ENCODE peak calls at places on chromosomes 7 and 10, in five cellular contexts. R, C, E, G and X are unnamed samples.

GRCh38 chr10:52729259-52730104 is 43.1 kb downstream of the MBL2 start:
- DNase-seq in R (peak; percentile 68), C (no peak), E (no peak), G (no peak), X (peak; percentile 55)

GRCh38 chr7:133858311-133858710 is 268.8 kb upstream of the LRGUK start:
- DNase-seq in R (no peak), C (no peak), E (no peak), G (no peak), X (no peak)

GRCh38 chr10:100427374-100427773 is 35.4 kb upstream of the WNT8B start:
- DNase-seq in R (no peak), C (no peak), E (no peak), G (no peak), X (no peak)

GRCh38 chr7:80681272-80681885 is 42.9 kb downstream of the CD36 start:
- DNase-seq in R (peak; percentile 43), C (no peak), E (no peak), G (no peak), X (peak; percentile 32)

GRCh38 chr10:14532473-14533251 is 201.9 kb upstream of the FRMD4A start:
- DNase-seq in R (no peak), C (no peak), E (no peak), G (no peak), X (no peak)

GRCh38 chr10:6737758-6738463 is 157.8 kb upstream of the PRKCQ start:
- DNase-seq in R (no peak), C (no peak), E (no peak), G (no peak), X (no peak)

GRCh38 chr10:19817251-19818046 is 1.2 kb downstream of the PLXDC2 start:
- DNase-seq in R (no peak), C (no peak), E (peak; percentile 62), G (no peak), X (peak; percentile 24)

GRCh38 chr10:86443936-86444335 is 77.3 kb upstream of the GRID1 start:
- DNase-seq in R (no peak), C (no peak), E (no peak), G (no peak), X (no peak)

GRCh38 chr10:117246997-117247667 is 6.2 kb downstream of the SLC18A2 start:
- DNase-seq in R (peak; percentile 25), C (no peak), E (no peak), G (no peak), X (no peak)

GRCh38 chr7:76512941-76513816 is 2.8 kb downstream of the UPK3B start:
- DNase-seq in R (peak; percentile 45), C (no peak), E (peak; percentile 40), G (peak; percentile 31), X (no peak)

GRCh38 chr10:104589871-104590270 is 51.2 kb upstream of the SORCS3 start:
- DNase-seq in R (no peak), C (no peak), E (no peak), G (no peak), X (no peak)

GRCh38 chr10:102434251-102434913 is 2.0 kb upstream of the CUEDC2 start:
- DNase-seq in R (no peak), C (no peak), E (no peak), G (no peak), X (no peak)

GRCh38 chr7:33903770-33904679 is 1.3 kb upstream of the BMPER start:
- DNase-seq in R (no peak), C (no peak), E (peak; percentile 59), G (no peak), X (peak; percentile 45)

DNA sequence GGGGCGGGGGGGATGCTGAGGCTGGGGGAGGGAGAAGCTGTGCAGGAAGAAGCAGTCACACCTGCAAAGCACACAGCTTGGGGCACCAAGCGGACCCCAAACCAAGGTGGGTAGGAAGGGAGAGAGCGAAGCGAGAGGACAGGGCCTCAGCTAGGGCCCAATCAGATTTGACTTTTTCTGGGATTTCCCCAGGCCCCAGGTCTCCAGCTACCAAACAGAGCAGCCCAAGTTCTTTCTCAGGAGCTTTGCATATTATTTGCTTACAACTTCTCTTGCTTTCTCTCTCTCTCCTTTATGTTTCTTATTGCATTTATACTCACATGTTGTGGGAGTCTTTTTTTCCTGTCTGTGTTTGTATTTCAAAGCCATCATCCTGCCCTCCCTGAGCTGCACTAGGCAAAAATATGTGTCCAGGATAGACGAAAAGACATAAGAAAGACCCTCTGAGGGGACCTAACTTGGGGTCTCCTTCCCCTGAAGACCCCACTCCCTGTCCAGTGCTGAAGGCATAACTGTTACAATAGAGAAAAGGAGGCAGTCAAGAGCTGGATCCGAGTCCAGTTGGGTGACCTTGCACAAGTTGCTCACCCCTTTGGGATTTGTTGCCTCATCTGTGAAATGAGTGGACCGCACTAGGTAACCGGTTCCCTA is 50.6 kb upstream of the SMNDC1 start:
- DNase-seq in R (peak; percentile 87), C (no peak), E (no peak), G (no peak), X (peak; percentile 92)
- H3K4me1 ChIP-seq in R (peaks cover 77% of the 10 kb centered on the region), C (no peaks in the 10 kb centered on the region), E (no peaks in the 10 kb centered on the region), G (peaks cover 5% of the 10 kb centered on the region), X (peaks cover 52% of the 10 kb centered on the region)

DNA sequence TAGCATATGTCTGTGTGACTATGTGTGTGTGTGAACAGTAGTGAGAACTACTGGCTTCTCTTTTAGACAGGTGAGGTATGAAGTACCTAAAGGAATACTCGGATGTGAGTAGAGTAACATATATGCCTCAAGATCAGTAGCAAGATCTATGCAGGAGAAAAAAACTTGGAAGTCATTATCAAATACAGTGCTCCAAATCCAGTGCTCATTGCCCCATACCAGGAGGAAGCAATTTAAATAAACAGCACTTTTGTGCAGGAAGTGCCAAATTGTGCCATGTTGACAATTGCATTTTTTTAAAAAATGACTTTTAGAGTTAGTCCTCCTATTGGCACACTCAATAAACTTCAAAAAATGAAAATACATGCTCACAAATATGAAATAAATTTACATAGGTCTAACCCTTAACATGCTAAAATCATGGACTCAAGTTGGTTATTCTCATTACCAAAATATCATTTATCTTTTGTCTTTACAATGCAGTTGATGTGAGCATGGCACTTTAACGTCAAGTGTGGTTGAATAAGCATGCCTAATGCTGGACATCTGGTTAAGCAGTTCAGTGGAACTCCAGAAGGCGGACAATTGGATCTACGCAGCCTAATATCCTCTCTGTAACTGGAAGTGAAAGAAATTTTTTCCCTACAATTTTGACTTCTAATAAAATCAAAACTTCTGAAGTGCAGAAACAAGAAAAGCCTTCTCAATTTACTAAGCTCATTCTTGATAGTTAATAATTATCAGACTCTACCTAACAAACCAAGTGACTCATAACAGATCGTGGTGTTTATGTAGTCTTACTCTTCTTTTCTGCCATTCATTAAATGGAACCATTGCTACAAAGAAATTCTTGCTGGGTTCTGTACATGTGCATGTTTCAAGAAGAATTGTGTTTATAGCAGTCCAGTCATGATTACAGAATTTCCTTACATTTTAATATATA is 195.2 kb downstream of the MDFIC start:
- DNase-seq in R (no peak), C (no peak), E (no peak), G (no peak), X (no peak)
- H3K27ac ChIP-seq in R (no peak overlapping the region), C (no peak overlapping the region), E (no peak overlapping the region), G (no peak overlapping the region), X (no peak overlapping the region)

DNA sequence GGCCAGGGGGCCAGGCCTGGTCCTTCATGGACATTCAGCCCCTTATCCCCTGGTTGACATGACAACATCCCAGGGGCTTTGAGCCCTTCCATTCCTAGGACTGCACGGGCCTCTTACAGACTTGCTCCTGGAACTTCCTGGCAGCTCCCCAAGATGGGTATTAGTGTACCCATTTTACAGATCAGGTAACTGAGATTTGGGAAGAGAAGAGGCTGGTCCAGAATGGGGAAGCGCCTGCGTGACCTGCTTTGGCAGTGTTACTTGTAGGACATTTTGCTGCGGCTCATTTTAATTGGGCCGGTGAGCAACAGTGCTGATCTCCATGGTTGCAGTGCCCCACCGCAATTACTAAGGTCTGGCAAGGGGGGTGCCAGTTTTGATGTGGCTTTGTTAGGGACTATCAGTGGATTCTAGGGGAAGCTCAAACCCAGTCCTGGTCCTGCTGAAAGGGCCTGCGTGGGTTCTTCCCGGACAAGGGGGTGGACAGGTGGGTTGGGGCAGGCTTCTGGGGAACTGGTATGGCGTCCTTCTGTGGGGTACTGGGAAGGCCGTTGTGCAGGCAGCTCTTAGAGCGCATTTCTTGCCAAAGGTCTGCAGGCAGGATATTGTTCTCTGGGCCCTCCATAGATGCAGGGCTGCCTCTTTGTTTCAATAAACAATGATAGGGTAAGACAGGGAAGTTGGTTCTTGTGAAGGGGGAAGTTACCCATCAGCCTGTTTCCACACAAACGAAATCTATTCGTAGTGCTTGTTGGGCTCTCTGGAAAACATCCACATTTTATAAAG is 137.6 kb downstream of the RGS10 start:
- DNase-seq in R (no peak), C (no peak), E (no peak), G (no peak), X (no peak)
- H3K4me1 ChIP-seq in R (no peaks in the 10 kb centered on the region), C (peaks cover 6% of the 10 kb centered on the region), E (no peaks in the 10 kb centered on the region), G (no peaks in the 10 kb centered on the region), X (peaks cover 9% of the 10 kb centered on the region)

GRCh38 chr10:60101821-60102220 is 195.5 kb upstream of the CCDC6 start:
- DNase-seq in R (no peak), C (no peak), E (no peak), G (no peak), X (no peak)

GRCh38 chr10:60105195-60105812 is 198.9 kb upstream of the CCDC6 start:
- DNase-seq in R (no peak), C (no peak), E (no peak), G (no peak), X (no peak)

GRCh38 chr10:60096761-60097513 is 190.6 kb upstream of the CCDC6 start:
- DNase-seq in R (no peak), C (no peak), E (no peak), G (no peak), X (no peak)

GRCh38 chr10:60098676-60099601 is 192.6 kb upstream of the CCDC6 start:
- DNase-seq in R (peak; percentile 55), C (no peak), E (no peak), G (no peak), X (no peak)

DNA sequence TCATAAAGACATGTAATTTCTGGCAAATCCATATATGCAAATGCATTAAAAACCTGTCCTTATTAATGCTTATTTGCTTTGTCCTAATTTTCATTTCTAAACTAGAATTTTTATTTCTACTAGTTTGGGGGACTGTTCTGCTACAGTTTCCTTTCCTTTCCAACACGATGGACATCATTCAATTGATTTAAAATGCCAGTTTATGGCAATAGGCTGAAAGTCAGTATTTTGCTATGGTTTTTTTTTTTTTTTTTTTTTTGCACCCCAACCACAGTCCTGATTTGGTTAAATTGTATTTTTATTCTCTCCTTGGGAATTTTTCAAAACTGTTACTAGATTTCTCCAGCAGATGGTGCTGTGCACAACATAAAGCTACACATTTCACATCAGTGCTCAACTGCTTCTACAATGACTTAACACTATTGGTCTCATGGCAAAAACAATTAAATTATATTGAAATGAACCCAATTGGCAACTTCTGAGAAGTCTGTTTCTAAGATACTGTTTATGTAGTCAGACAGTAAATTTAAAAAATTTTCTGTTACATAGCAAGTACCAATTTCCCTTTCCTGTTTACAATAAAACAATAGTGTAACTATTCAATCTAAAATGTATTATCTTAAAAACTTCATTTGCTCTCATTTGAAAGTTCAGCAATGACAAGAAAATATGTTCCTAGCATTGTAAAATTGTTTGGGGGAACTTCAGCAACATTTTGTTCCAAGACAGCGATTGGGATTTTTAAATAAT is 193.8 kb upstream of the CCDC6 start:
- DNase-seq in R (peak; percentile 82), C (no peak), E (no peak), G (peak; percentile 27), X (peak; percentile 50)
- H3K27ac ChIP-seq in R (no peak overlapping the region), C (peak overlapping the region; percentile 32), E (no peak overlapping the region), G (no peak overlapping the region), X (no peak overlapping the region)

DNA sequence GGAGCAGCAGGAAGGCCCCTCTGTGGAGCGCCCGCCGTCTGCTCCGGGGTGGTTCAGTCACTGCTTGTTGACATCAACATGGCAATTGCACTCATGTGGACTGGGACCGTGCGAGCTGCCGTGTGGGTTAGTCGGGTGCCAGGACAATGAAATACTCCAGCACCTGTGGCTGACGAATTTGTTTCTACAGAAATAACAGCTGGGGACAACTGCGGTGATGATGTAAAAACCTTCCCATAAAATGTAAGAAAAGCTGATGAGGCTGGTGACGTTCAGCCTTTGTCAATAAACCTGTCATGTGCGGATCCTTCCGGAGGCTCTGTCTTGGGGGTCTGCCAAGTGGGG is 5.6 kb downstream of the GPER1 start:
- DNase-seq in R (no peak), C (no peak), E (no peak), G (no peak), X (no peak)
- H3K4me1 ChIP-seq in R (no peaks in the 10 kb centered on the region), C (peaks cover 5% of the 10 kb centered on the region), E (no peaks in the 10 kb centered on the region), G (no peaks in the 10 kb centered on the region), X (no peaks in the 10 kb centered on the region)